ENCODE peak calls at places on chromosome 16, in six cellular contexts. B is ELR; N is mucosa of gallbladder; Z is brain microvascular endothelial cell; I is activated CD8-positive, alpha-beta memory T cell treated with anti-CD3 and anti-CD28 coated beads, Interleukin-2, amount 50 U/mL, for 48 hours; U is choroid plexus epithelial cell. A is an unnamed sample.

GRCh38 chr16:70653809-70654771 is 7.7 kb downstream of the IL34 start:
- DNase-seq in B (peak), N (peak), Z (peak), I (peak), U (peak), A (peak)

GRCh38 chr16:14186007-14186953 is 115.2 kb downstream of the MRTFB start:
- DNase-seq in B (peak), N (no peak), Z (peak), I (no peak), U (peak), A (no peak)

GRCh38 chr16:87754535-87754934 is 11.3 kb downstream of the KLHDC4 start:
- DNase-seq in B (no peak), N (no peak), Z (no peak), I (no peak), U (no peak), A (no peak)

GRCh38 chr16:84315422-84315821 is 20.7 kb downstream of the WFDC1 start:
- DNase-seq in B (no peak), N (no peak), Z (no peak), I (no peak), U (peak), A (no peak)

GRCh38 chr16:24717411-24717810 is 12.0 kb upstream of the TNRC6A start:
- DNase-seq in B (no peak), N (peak), Z (peak), I (no peak), U (peak), A (no peak)

GRCh38 chr16:65068151-65068740 is 53.6 kb downstream of the CDH11 start:
- DNase-seq in B (no peak), N (no peak), Z (peak), I (no peak), U (peak), A (no peak)

GRCh38 chr16:75262800-75263127 is 11.3 kb upstream of the BCAR1 start:
- DNase-seq in B (no peak), N (no peak), Z (no peak), I (no peak), U (no peak), A (no peak)

GRCh38 chr16:57801098-57801855 is 1.0 kb downstream of the KIFC3 start:
- DNase-seq in B (peak), N (no peak), Z (peak), I (no peak), U (peak), A (no peak)

GRCh38 chr16:57592591-57593003 is 35.8 kb upstream of the ADGRG1 start:
- DNase-seq in B (no peak), N (peak), Z (no peak), I (peak), U (no peak), A (peak)

GRCh38 chr16:12551530-12551929 is 252.2 kb downstream of the CPPED1 start:
- DNase-seq in B (no peak), N (no peak), Z (no peak), I (no peak), U (no peak), A (peak)

GRCh38 chr16:57343131-57343731 is 15.4 kb upstream of the CCL22 start:
- DNase-seq in B (no peak), N (no peak), Z (no peak), I (no peak), U (no peak), A (no peak)

GRCh38 chr16:80637621-80638020 is 96.8 kb downstream of the DYNLRB2 start:
- DNase-seq in B (no peak), N (no peak), Z (no peak), I (no peak), U (no peak), A (no peak)

GRCh38 chr16:8998114-8998513 is 34.4 kb upstream of the USP7 start:
- DNase-seq in B (peak), N (no peak), Z (peak), I (no peak), U (peak), A (no peak)

GRCh38 chr16:15587152-15587825 is 55.7 kb downstream of the MARF1 start:
- DNase-seq in B (no peak), N (no peak), Z (no peak), I (no peak), U (no peak), A (no peak)

GRCh38 chr16:12214509-12214908 is 238.0 kb downstream of the SNX29 start:
- DNase-seq in B (no peak), N (no peak), Z (no peak), I (no peak), U (peak), A (no peak)

GRCh38 chr16:29809850-29810698 is 1.9 kb upstream of the PRRT2 start:
- DNase-seq in B (peak), N (no peak), Z (no peak), I (peak), U (peak), A (no peak)

GRCh38 chr16:78591682-78592103 is 492.2 kb downstream of the WWOX start:
- DNase-seq in B (no peak), N (no peak), Z (no peak), I (no peak), U (no peak), A (no peak)

GRCh38 chr16:53502331-53503269 is at the start of gene AKTIP:
- DNase-seq in B (peak), N (peak), Z (peak), I (peak), U (peak), A (peak)

GRCh38 chr16:57759131-57759530 is 23.6 kb downstream of the KATNB1 start:
- DNase-seq in B (no peak), N (no peak), Z (no peak), I (no peak), U (no peak), A (no peak)

GRCh38 chr16:51849715-51850114 is 697.2 kb downstream of the TOX3 start:
- DNase-seq in B (no peak), N (no peak), Z (no peak), I (no peak), U (no peak), A (no peak)

GRCh38 chr16:84689126-84689525 is 10.7 kb upstream of the USP10 start:
- DNase-seq in B (peak), N (no peak), Z (peak), I (no peak), U (peak), A (no peak)

GRCh38 chr16:28923652-28924398 is 1.2 kb downstream of the RABEP2 start:
- DNase-seq in B (no peak), N (no peak), Z (no peak), I (no peak), U (no peak), A (peak)